ENCODE peak calls at places on chromosome 11, in four cellular contexts. W, C, D and O are unnamed samples.

GRCh38 chr11:88420165-88420781 is 82.7 kb upstream of the CTSC start:
- DNase-seq in D (no peak), C (no peak), W (peak), O (no peak)

GRCh38 chr11:19660076-19660475 is 52.6 kb upstream of the NAV2 start:
- DNase-seq in D (peak), C (no peak), W (peak), O (peak)

GRCh38 chr11:66846671-66847091 is 3.4 kb downstream of the RCE1 start:
- DNase-seq in C (no peak), W (peak), D (no peak), O (no peak)

GRCh38 chr11:2807276-2807681 is 78.3 kb downstream of the CDKN1C start:
- DNase-seq in W (peak), D (peak), C (peak), O (peak)

GRCh38 chr11:132024587-132025295 is 654.3 kb downstream of the NTM start:
- DNase-seq in D (no peak), W (peak), C (no peak), O (no peak)

GRCh38 chr11:96303067-96303466 is 39.9 kb downstream of the MAML2 start:
- DNase-seq in W (peak), D (no peak), C (no peak), O (peak)

GRCh38 chr11:33182246-33182878 is 21.1 kb upstream of the CSTF3 start:
- DNase-seq in D (no peak), C (no peak), W (no peak), O (no peak)

GRCh38 chr11:125084761-125085231 is 21.7 kb downstream of the SLC37A2 start:
- DNase-seq in D (no peak), C (no peak), W (no peak), O (no peak)

GRCh38 chr11:68371176-68372041 is 59.0 kb downstream of the LRP5 start:
- DNase-seq in D (no peak), C (no peak), W (no peak), O (peak)

GRCh38 chr11:47180006-47180787 is 3.5 kb upstream of the ARFGAP2 start:
- DNase-seq in W (no peak), C (no peak), D (no peak), O (no peak)

GRCh38 chr11:116112031-116112935 is 608.1 kb upstream of the CADM1 start:
- DNase-seq in W (no peak), D (no peak), C (no peak), O (no peak)

GRCh38 chr11:109733245-109733644 is 311.3 kb downstream of the C11orf87 start:
- DNase-seq in D (no peak), W (peak), C (no peak), O (no peak)

GRCh38 chr11:91730620-91731019 is 494.0 kb upstream of the FAT3 start:
- DNase-seq in W (no peak), D (no peak), C (no peak), O (no peak)

GRCh38 chr11:121762820-121763219 is 310.1 kb upstream of the SORL1-AS1 start:
- DNase-seq in W (peak), D (no peak), C (peak), O (peak)

GRCh38 chr11:35121326-35121865 is 17.6 kb upstream of the CD44 start:
- DNase-seq in C (no peak), W (peak), D (no peak), O (no peak)

GRCh38 chr11:115269193-115269592 is 235.0 kb downstream of the CADM1 start:
- DNase-seq in W (no peak), C (no peak), D (no peak), O (no peak)

GRCh38 chr11:40293655-40294342 is 1165.7 kb downstream of the LRRC4C start:
- DNase-seq in C (peak), D (peak), W (peak), O (peak)

GRCh38 chr11:73322111-73322985 is 14.3 kb downstream of the ARHGEF17 start:
- DNase-seq in D (no peak), C (no peak), W (peak), O (no peak)

GRCh38 chr11:65716294-65716693 is 4.2 kb downstream of the KAT5 start:
- DNase-seq in D (no peak), C (peak), W (no peak), O (no peak)

GRCh38 chr11:80388536-80388935 is 947.7 kb upstream of the TENM4 start:
- DNase-seq in W (no peak), D (no peak), C (no peak), O (no peak)

GRCh38 chr11:128884703-128885338 is 6.3 kb upstream of the KCNJ5 start:
- DNase-seq in C (no peak), D (peak), W (peak), O (peak)

GRCh38 chr11:27910186-27910941 is 197.6 kb downstream of the KIF18A start:
- DNase-seq in C (no peak), W (peak), D (no peak), O (no peak)

GRCh38 chr11:64723117-64723906 is at the start of gene NRXN2:
- DNase-seq in D (peak), C (peak), W (peak), O (peak)

GRCh38 chr11:99020324-99021225 is at the start of gene CNTN5:
- DNase-seq in D (peak), W (peak), C (peak), O (peak)